ENCODE peak calls at places on chromosomes 13 and 19, in nine cellular contexts. D, X, W, G, V, Z, C, P and B are unnamed samples.

GRCh38 chr13:100542546-100543156 is 45.9 kb downstream of the GGACT start:
- DNase-seq in W (no peak), G (no peak), D (no peak), P (peak; percentile 48), X (peak; percentile 45), Z (no peak), C (no peak), V (no peak), B (peak; percentile 80)

GRCh38 chr13:97875911-97876310 is 77.6 kb upstream of the IPO5 start:
- DNase-seq in Z (no peak), V (no peak), C (no peak), D (no peak), G (no peak), P (no peak), W (no peak), X (no peak), B (no peak)

GRCh38 chr13:106117035-106117434 is 418.4 kb downstream of the EFNB2 start:
- DNase-seq in V (peak; percentile 58), Z (no peak), G (no peak), W (no peak), X (no peak), C (no peak), P (no peak), D (no peak), B (no peak)

GRCh38 chr13:86932935-86933334 is 738.2 kb upstream of the SLITRK5 start:
- DNase-seq in G (peak; percentile 43), D (no peak), X (no peak), Z (no peak), W (no peak), V (no peak), C (no peak), P (no peak), B (no peak)

GRCh38 chr19:29810504-29810871 is 1.3 kb upstream of the CCNE1 start:
- DNase-seq in Z (peak; percentile 55), W (no peak), X (no peak), C (peak; percentile 14), D (peak; percentile 68), G (no peak), P (peak; percentile 19), V (no peak), B (no peak)

GRCh38 chr19:5968431-5969373 is 9.2 kb downstream of the RANBP3 start:
- DNase-seq in C (no peak), G (peak; percentile 36), D (peak; percentile 67), P (no peak), V (no peak), X (peak; percentile 34), W (no peak), Z (no peak), B (no peak)

GRCh38 chr19:7004313-7004931 is 16.8 kb downstream of the MBD3L2B start:
- DNase-seq in Z (no peak), X (no peak), G (no peak), D (no peak), W (no peak), C (no peak), V (no peak), P (no peak), B (no peak)

GRCh38 chr19:23203841-23204344 is 46.3 kb downstream of the ZNF724 start:
- DNase-seq in X (no peak), Z (no peak), D (no peak), C (no peak), W (no peak), G (peak; percentile 66), V (no peak), P (no peak), B (no peak)

GRCh38 chr19:38953677-38954076 is 21.9 kb downstream of the FBXO17 start:
- DNase-seq in W (no peak), G (no peak), X (no peak), D (peak; percentile 48), P (no peak), C (no peak), V (no peak), Z (no peak), B (no peak)

GRCh38 chr19:38951187-38951586 is 20.4 kb downstream of the MRPS12 start:
- DNase-seq in C (no peak), V (no peak), G (no peak), P (no peak), Z (no peak), X (no peak), D (no peak), W (no peak), B (no peak)

GRCh38 chr19:38956264-38956663 is 19.3 kb downstream of the FBXO17 start:
- DNase-seq in C (no peak), G (no peak), P (no peak), W (no peak), Z (no peak), X (no peak), D (no peak), V (no peak), B (no peak)

GRCh38 chr19:38949580-38950367 is 19.0 kb downstream of the MRPS12 start:
- DNase-seq in V (no peak), Z (peak; percentile 84), C (peak; percentile 76), D (peak; percentile 89), W (peak; percentile 90), P (peak; percentile 82), X (peak; percentile 53), G (peak; percentile 100), B (peak; percentile 92)

DNA sequence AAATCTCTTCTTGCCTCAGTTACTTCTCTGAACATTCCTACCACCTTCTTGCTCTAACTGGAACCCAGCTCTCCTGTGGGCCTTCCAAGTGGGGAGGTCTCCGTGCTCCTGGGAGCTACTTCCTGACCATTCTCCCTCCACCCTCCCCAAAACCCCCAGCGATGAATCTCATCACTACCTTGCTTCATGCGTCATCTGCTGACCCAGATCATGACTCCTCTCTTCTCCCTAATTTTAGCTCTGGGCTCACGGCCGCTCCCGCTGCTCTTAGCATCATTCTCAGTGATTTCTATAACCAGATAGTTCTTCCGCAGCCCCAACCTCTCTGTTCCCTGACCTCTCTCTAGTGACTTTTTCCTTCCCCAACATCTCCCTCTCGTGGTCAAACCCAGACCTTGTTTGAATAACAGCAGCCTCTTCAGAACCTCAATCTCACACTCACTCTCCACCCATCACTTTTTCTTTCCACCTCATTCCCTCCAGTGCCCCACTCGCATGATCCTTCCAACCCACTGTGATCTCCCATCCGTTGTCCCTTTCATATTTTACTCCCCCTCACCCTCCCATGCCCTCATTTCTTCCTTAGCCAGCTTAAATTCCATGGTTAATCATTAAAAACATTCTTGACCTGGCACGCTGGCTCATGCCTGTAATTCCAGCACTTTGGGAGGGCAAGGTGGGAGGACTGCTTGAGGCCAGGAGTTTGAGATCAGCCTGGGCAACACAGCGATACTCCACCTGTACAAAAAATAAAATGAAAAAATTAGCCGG is 21.8 kb downstream of the MRPS12 start:
- DNase-seq in X (peak; percentile 63), W (peak; percentile 39), G (peak; percentile 42), Z (no peak), C (peak; percentile 26), P (peak; percentile 16), D (peak; percentile 18), V (no peak), B (peak; percentile 69)
- TF ChIP-seq CTCF in X (peak; percentile 76), W (peak; percentile 58), G (peak; percentile 42), Z (no peak), C (peak; percentile 26), P (no peak), D (peak; percentile 24), V (no peak), B (no peak)

DNA sequence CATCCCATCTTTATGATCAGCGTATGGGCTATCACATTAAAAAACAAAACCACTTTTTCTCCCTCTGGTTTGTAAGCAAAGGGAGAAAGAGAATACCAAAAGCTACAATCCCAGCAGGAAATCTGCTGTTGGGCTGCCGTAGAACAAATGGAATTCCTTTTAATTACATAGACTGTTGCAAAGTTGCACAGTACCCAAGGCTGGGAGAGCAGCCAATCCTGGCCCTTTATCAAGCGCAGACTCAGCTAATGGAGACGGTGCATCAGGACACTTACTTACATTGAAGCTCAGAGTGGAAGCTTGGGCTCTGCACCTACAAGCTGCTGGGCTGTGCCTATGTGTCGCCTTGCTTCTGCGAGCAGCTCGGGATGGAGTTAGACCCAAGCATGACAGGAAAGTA is 15.2 kb downstream of the CCNA1 start:
- DNase-seq in G (no peak), C (no peak), X (no peak), P (peak; percentile 32), Z (no peak), D (no peak), W (no peak), V (no peak), B (no peak)
- TF ChIP-seq CTCF in G (no peak), C (no peak), X (no peak), P (no peak), Z (no peak), D (no peak), W (no peak), V (no peak), B (no peak)

GRCh38 chr19:1237027-1237659 is 662 bp downstream of the CBARP start:
- DNase-seq in V (no peak), P (no peak), Z (no peak), W (no peak), D (no peak), X (no peak), C (no peak), G (peak; percentile 36), B (no peak)

GRCh38 chr19:1236566-1236965 is 1.2 kb downstream of the CBARP start:
- DNase-seq in V (no peak), C (no peak), W (no peak), X (no peak), Z (no peak), D (no peak), P (no peak), G (peak; percentile 39), B (no peak)

GRCh38 chr19:1234670-1235380 is 3.0 kb downstream of the CBARP start:
- DNase-seq in Z (no peak), P (no peak), X (no peak), W (no peak), D (no peak), C (no peak), G (no peak), V (no peak), B (no peak)

GRCh38 chr19:1234041-1234669 is 3.6 kb downstream of the CBARP start:
- DNase-seq in Z (no peak), G (no peak), X (no peak), C (no peak), P (no peak), V (no peak), D (no peak), W (no peak), B (no peak)

GRCh38 chr19:1235625-1236538 is 1.9 kb downstream of the CBARP start:
- DNase-seq in P (no peak), Z (no peak), G (no peak), D (no peak), X (no peak), C (no peak), V (no peak), W (no peak), B (no peak)
- TF ChIP-seq CTCF in P (no peak), Z (no peak), G (no peak), D (no peak), X (no peak), C (no peak), V (no peak), W (no peak), B (no peak)

GRCh38 chr13:112477070-112477619 is 101.0 kb downstream of the SPACA7 start:
- DNase-seq in P (no peak), D (no peak), C (no peak), Z (no peak), W (no peak), V (no peak), X (no peak), G (no peak), B (no peak)

GRCh38 chr13:112474869-112475268 is 98.7 kb downstream of the SPACA7 start:
- DNase-seq in P (no peak), C (no peak), Z (no peak), D (no peak), V (no peak), G (no peak), W (no peak), X (no peak), B (no peak)

GRCh38 chr13:112469071-112469745 is 93.1 kb downstream of the SPACA7 start:
- DNase-seq in Z (no peak), P (no peak), C (no peak), G (no peak), V (no peak), W (no peak), X (no peak), D (peak; percentile 54), B (no peak)

GRCh38 chr13:112475889-112476288 is 99.7 kb downstream of the SPACA7 start:
- DNase-seq in C (no peak), W (no peak), X (no peak), V (no peak), P (no peak), Z (no peak), G (no peak), D (no peak), B (no peak)

DNA sequence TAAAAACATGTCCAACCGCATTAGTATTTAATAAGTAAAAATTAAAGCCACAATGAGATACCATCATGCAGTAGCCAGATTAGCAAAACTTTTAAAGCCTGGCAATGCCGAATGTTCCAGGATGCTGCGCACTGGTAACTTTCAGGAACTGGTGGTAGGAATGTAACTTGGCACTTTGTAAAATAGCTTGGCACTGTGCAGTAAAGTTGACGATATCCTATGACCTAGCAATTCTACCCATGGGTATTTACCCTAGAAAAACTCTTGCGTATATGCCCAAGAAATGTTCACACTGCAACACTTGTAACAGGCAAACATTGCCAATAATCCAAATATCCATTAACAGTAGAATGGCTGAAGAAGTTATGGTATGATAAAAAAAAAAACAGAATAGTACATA is 97.7 kb downstream of the SPACA7 start:
- DNase-seq in D (no peak), Z (no peak), V (no peak), C (no peak), W (no peak), G (no peak), X (no peak), P (no peak), B (no peak)
- TF ChIP-seq CTCF in D (no peak), Z (no peak), V (no peak), C (no peak), W (no peak), G (no peak), X (no peak), P (no peak), B (no peak)